ENCODE peak calls at places on chromosomes 16 and 17, in nine cellular contexts. V is choroid plexus epithelial cell, Z is cardiac muscle cell, H is Peyer's patch, T is astrocyte, X is A549, U is mucosa of descending colon, N is heart left ventricle, R is mammary epithelial cell. E is an unnamed sample.

GRCh38 chr17:50027639-50028206 is 28.2 kb upstream of the ITGA3 start:
- DNase-seq in V (peak), Z (no peak), H (no peak), T (peak), X (peak), U (peak), N (peak), R (peak), E (peak)

GRCh38 chr17:45320349-45320930 is 3.6 kb upstream of the MAP3K14 start:
- DNase-seq in V (peak), Z (no peak), H (no peak), T (peak), X (peak), U (no peak), N (no peak), R (peak), E (no peak)

GRCh38 chr16:12659871-12660270 is 143.8 kb downstream of the CPPED1 start:
- DNase-seq in V (no peak), Z (no peak), H (no peak), T (no peak), X (no peak), U (no peak), N (no peak), R (no peak), E (no peak)

GRCh38 chr16:65480276-65480675 is 358.4 kb upstream of the CDH11 start:
- DNase-seq in V (no peak), Z (no peak), H (no peak), T (no peak), X (no peak), U (no peak), N (no peak), R (no peak), E (no peak)

GRCh38 chr16:75860654-75861053 is 134.4 kb upstream of the CPHXL start:
- DNase-seq in V (no peak), Z (peak), H (no peak), T (no peak), X (no peak), U (no peak), N (no peak), R (no peak), E (no peak)

GRCh38 chr16:23254338-23254737 is 47.8 kb upstream of the SCNN1B start:
- DNase-seq in V (peak), Z (peak), H (no peak), T (peak), X (no peak), U (no peak), N (no peak), R (peak), E (no peak)

GRCh38 chr17:77327181-77327565 is 186.4 kb downstream of the SEC14L1 start:
- DNase-seq in V (no peak), Z (no peak), H (peak), T (no peak), X (no peak), U (peak), N (peak), R (no peak), E (peak)

GRCh38 chr17:73292031-73292531 is 19.7 kb downstream of the CDC42EP4 start:
- DNase-seq in V (peak), Z (no peak), H (no peak), T (peak), X (peak), U (no peak), N (peak), R (peak), E (peak)

GRCh38 chr17:38444151-38444550 is 15.9 kb downstream of the ARHGAP23 start:
- DNase-seq in V (peak), Z (peak), H (peak), T (no peak), X (peak), U (peak), N (peak), R (peak), E (no peak)

GRCh38 chr17:42387221-42387657 is 1.0 kb downstream of the STAT3 start:
- DNase-seq in V (peak), Z (no peak), H (no peak), T (peak), X (no peak), U (no peak), N (no peak), R (peak), E (no peak)

GRCh38 chr16:46830902-46831647 is at the start of gene C16orf87:
- DNase-seq in V (peak), Z (peak), H (peak), T (peak), X (peak), U (peak), N (peak), R (peak), E (peak)

GRCh38 chr17:5234645-5235576 is at the start of gene SCIMP:
- DNase-seq in V (no peak), Z (no peak), H (peak), T (no peak), X (no peak), U (peak), N (no peak), R (no peak), E (no peak)

GRCh38 chr17:44091200-44091997 is 20.9 kb downstream of the G6PC3 start:
- DNase-seq in V (no peak), Z (no peak), H (no peak), T (no peak), X (no peak), U (no peak), N (no peak), R (no peak), E (no peak)

GRCh38 chr17:80969030-80969673 is 22.5 kb upstream of the CHMP6 start:
- DNase-seq in V (no peak), Z (no peak), H (no peak), T (no peak), X (no peak), U (peak), N (no peak), R (no peak), E (no peak)

GRCh38 chr17:43832168-43832975 is 574 bp downstream of the MPP3 start:
- DNase-seq in V (peak), Z (peak), H (no peak), T (peak), X (peak), U (peak), N (peak), R (peak), E (no peak)

GRCh38 chr16:86297391-86297790 is 212.9 kb upstream of the FOXF1 start:
- DNase-seq in V (peak), Z (no peak), H (no peak), T (no peak), X (no peak), U (no peak), N (no peak), R (peak), E (no peak)

GRCh38 chr16:69938981-69939820 is 11.9 kb upstream of the CLEC18A start:
- DNase-seq in V (no peak), Z (no peak), H (peak), T (no peak), X (no peak), U (no peak), N (no peak), R (no peak), E (no peak)

GRCh38 chr17:51435641-51436091 is 175.3 kb downstream of the UTP18 start:
- DNase-seq in V (peak), Z (peak), H (no peak), T (no peak), X (peak), U (peak), N (no peak), R (no peak), E (no peak)

GRCh38 chr16:23903001-23903414 is 67.2 kb downstream of the PRKCB start:
- DNase-seq in V (no peak), Z (no peak), H (no peak), T (no peak), X (peak), U (no peak), N (no peak), R (peak), E (no peak)

GRCh38 chr17:36494674-36495073 is 8.2 kb downstream of the ZNHIT3 start:
- DNase-seq in V (no peak), Z (no peak), H (no peak), T (no peak), X (no peak), U (no peak), N (no peak), R (no peak), E (no peak)

GRCh38 chr17:27520571-27521185 is 64.4 kb downstream of the KSR1 start:
- DNase-seq in V (no peak), Z (no peak), H (no peak), T (no peak), X (no peak), U (no peak), N (no peak), R (no peak), E (no peak)
- TF ChIP-seq CTCF in V (no peak), Z (no peak), H (no peak), T (no peak), X (no peak), U (no peak), N (no peak), R (no peak), E (no peak)

GRCh38 chr17:29927546-29927945 is 2.5 kb downstream of the SSH2 start:
- DNase-seq in V (peak), Z (no peak), H (no peak), T (peak), X (no peak), U (no peak), N (no peak), R (no peak), E (no peak)
- H3K4me3 ChIP-seq in V (no peak), Z (peak), H (no peak), T (no peak), X (no peak), U (no peak), N (no peak), R (no peak), E (no peak)

GRCh38 chr17:68863091-68863652 is 92.0 kb downstream of the ABCA8 start:
- DNase-seq in V (no peak), Z (no peak), H (no peak), T (no peak), X (no peak), U (no peak), N (no peak), R (no peak), E (no peak)
- TF ChIP-seq CTCF in V (no peak), Z (no peak), H (no peak), T (no peak), X (no peak), U (no peak), N (no peak), R (no peak), E (no peak)

GRCh38 chr16:14354561-14355351 is 275.3 kb downstream of the PARN start:
- DNase-seq in V (peak), Z (no peak), H (peak), T (no peak), X (peak), U (no peak), N (no peak), R (peak), E (no peak)
- H3K4me3 ChIP-seq in V (peak), Z (no peak), H (no peak), T (no peak), X (no peak), U (no peak), N (no peak), R (no peak), E (no peak)

GRCh38 chr17:39759204-39759603 is 21.5 kb downstream of the GRB7 start:
- DNase-seq in V (no peak), Z (no peak), H (no peak), T (no peak), X (no peak), U (no peak), N (no peak), R (no peak), E (peak)
- TF ChIP-seq CTCF in V (no peak), Z (no peak), H (no peak), T (no peak), X (no peak), U (no peak), N (no peak), R (no peak), E (no peak)

GRCh38 chr16:54282923-54283734 is 3.5 kb downstream of the IRX3 start:
- DNase-seq in V (no peak), Z (peak), H (no peak), T (no peak), X (no peak), U (no peak), N (no peak), R (peak), E (no peak)
- H3K4me3 ChIP-seq in V (no peak), Z (peak), H (no peak), T (peak), X (no peak), U (no peak), N (peak), R (peak), E (no peak)

GRCh38 chr16:88297178-88297720 is 85.5 kb upstream of the ZNF469 start:
- DNase-seq in V (no peak), Z (no peak), H (no peak), T (no peak), X (no peak), U (no peak), N (peak), R (peak), E (no peak)
- TF ChIP-seq CTCF in V (no peak), Z (no peak), H (no peak), T (no peak), X (no peak), U (no peak), N (no peak), R (no peak), E (no peak)

E was measured in coronary artery.